ENCODE peak calls at places on chromosomes 16 and 17, in five cellular contexts. G, R, X, D and I are unnamed samples. For H3K4me1, the result is how much of the 10 kb centered on the place peaks cover.

GRCh38 chr17:83026311-83026811 is 53.0 kb upstream of the METRNL start:
- DNase-seq in X (no peak), R (no peak), D (peak), G (peak), I (no peak)

GRCh38 chr16:87963400-87963799 is 12.2 kb downstream of the BANP start:
- DNase-seq in G (peak), R (peak), D (peak), X (no peak), I (peak)

GRCh38 chr17:39835038-39835786 is 28.9 kb downstream of the IKZF3 start:
- DNase-seq in G (no peak), D (no peak), X (no peak), R (no peak), I (no peak)

GRCh38 chr17:80428363-80428762 is 13.4 kb downstream of the ENDOV start:
- DNase-seq in G (no peak), R (no peak), X (no peak), D (no peak), I (no peak)

GRCh38 chr17:59383893-59384292 is 52.4 kb downstream of the YPEL2 start:
- DNase-seq in X (no peak), R (no peak), D (no peak), G (no peak), I (no peak)

GRCh38 chr16:66881560-66881959 is 1.2 kb downstream of the PDP2 start:
- DNase-seq in R (no peak), D (no peak), X (no peak), G (no peak), I (no peak)

GRCh38 chr16:86758932-86759331 is 180.6 kb downstream of the FOXL1 start:
- DNase-seq in R (no peak), X (no peak), D (no peak), G (no peak), I (no peak)

GRCh38 chr17:81710514-81711308 is 1.4 kb upstream of the SLC25A10 start:
- DNase-seq in G (no peak), R (peak), D (no peak), X (no peak), I (no peak)

GRCh38 chr17:62800580-62800979 is 7.5 kb downstream of the MARCHF10 start:
- DNase-seq in R (peak), D (no peak), X (no peak), G (no peak), I (no peak)

GRCh38 chr16:4655801-4656200 is 31.2 kb downstream of the MGRN1 start:
- DNase-seq in D (no peak), R (no peak), G (no peak), X (no peak), I (no peak)

GRCh38 chr16:51327001-51327400 is 175.9 kb upstream of the SALL1 start:
- DNase-seq in G (no peak), R (no peak), X (no peak), D (no peak), I (no peak)

GRCh38 chr16:56317998-56318912 is 107.1 kb downstream of the AMFR start:
- DNase-seq in G (peak), X (peak), D (peak), R (peak), I (peak)

GRCh38 chr17:18158022-18158600 is 25.5 kb upstream of the ALKBH5 start:
- DNase-seq in D (peak), X (no peak), R (peak), G (peak), I (peak)

GRCh38 chr16:75792781-75793180 is 66.5 kb upstream of the CPHXL start:
- DNase-seq in G (no peak), X (no peak), D (no peak), R (peak), I (no peak)

GRCh38 chr17:50346313-50347086 is 574 bp downstream of the XYLT2 start:
- DNase-seq in D (no peak), G (no peak), X (no peak), R (peak), I (no peak)

GRCh38 chr16:83305092-83305491 is 502.7 kb upstream of the HSBP1 start:
- DNase-seq in G (no peak), R (no peak), D (no peak), X (no peak), I (no peak)

GRCh38 chr17:27854163-27854562 is 39.0 kb downstream of the LYRM9 start:
- DNase-seq in G (no peak), R (no peak), X (no peak), D (no peak), I (no peak)

GRCh38 chr17:30823425-30823824 is 1.1 kb downstream of the CRLF3 start:
- DNase-seq in G (no peak), R (no peak), D (no peak), X (no peak), I (no peak)
- H3K27ac ChIP-seq in G (peak), R (no peak), D (peak), X (peak), I (peak)

DNA sequence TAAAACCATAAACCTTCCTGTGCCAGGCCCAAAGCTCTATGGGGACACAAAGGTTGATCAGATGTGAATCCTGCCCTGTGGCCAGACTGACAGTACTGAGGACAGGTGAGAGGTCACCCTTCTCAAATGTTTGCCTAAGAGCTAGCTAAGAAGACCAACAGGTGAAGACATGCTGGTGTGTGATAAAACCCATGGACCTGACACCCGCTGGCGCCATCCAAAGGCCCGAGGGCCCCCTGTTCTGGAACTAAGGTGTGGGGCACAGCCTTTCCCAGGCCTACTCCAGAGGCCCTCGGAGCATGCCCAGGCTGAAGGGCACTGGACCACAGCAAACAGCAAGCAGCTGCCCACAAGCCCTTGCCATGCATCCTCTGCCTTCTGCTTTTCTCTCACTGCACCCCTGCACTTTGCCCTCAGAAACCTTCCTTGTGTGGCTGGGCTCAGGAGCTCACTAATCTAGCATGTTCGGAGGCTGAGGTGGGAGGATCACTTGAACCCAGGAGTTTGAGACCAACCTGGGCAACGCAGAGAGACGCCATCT is 5.2 kb upstream of the CDK3 start:
- DNase-seq in D (no peak), X (no peak), R (no peak), G (no peak), I (no peak)
- H3K4me1 ChIP-seq in D (under half), X (under half), R (under half), G (under half), I (under half)

DNA sequence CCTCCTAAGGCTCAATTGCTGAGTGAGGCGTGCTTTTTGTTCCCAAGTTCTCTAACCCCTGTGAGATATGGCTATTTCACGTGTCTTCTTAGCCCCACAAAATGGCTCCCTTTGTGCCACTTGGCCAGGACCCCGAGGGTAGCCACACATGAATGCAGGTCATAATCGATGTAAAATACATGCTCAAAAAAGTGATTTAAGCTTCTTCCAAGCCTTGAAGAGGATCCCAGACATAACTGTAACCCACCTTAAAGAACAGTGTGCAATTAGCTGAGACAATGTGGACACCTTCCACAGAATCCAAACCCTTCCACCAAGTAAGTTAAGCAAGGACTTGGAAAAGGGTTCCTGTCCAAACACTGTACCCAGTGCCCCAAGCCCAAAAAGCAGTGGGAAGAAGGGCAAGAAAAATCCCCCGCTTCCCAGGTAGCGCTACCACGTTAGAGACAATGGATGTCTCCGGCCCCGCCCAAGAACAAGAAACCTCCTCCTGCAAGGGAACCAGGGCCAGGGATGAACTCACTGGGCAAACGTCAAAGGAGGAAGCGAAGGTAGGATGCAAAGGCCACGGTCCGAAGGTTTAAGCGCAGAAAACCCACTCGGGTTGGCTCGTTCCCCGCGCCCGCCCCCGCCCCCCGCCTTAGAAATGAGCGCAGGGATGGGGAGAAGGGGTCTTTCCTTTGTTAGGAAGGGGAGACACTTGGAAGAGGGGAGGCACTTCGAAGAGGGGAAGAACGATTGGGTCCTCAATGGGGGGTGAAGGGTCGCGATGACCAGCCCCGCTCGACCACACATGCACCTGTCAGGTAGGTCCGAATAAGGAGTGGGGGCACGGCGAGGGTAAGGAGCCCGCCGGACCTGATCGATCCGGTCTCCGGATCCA is 1.1 kb downstream of the JPT1 start:
- DNase-seq in R (peak), D (no peak), G (no peak), X (no peak), I (no peak)
- H3K27ac ChIP-seq in R (peak), D (peak), G (peak), X (peak), I (peak)

GRCh38 chr17:14308636-14308964 is 7.7 kb downstream of the HS3ST3B1 start:
- DNase-seq in R (no peak), D (no peak), X (no peak), G (no peak), I (no peak)
- H3K4me1 ChIP-seq in R (under half), D (under half), X (under half), G (under half), I (under half)

GRCh38 chr16:21301168-21301894 is 23.2 kb upstream of the CRYM start:
- DNase-seq in X (peak), R (peak), G (peak), D (peak), I (peak)

GRCh38 chr16:21300309-21301167 is 22.4 kb upstream of the CRYM start:
- DNase-seq in G (no peak), D (no peak), X (peak), R (peak), I (no peak)

GRCh38 chr16:21302454-21302853 is 24.4 kb upstream of the CRYM start:
- DNase-seq in G (no peak), X (peak), R (no peak), D (no peak), I (no peak)

GRCh38 chr16:21302898-21303528 is 24.9 kb upstream of the CRYM start:
- DNase-seq in G (no peak), D (no peak), X (peak), R (peak), I (no peak)

DNA sequence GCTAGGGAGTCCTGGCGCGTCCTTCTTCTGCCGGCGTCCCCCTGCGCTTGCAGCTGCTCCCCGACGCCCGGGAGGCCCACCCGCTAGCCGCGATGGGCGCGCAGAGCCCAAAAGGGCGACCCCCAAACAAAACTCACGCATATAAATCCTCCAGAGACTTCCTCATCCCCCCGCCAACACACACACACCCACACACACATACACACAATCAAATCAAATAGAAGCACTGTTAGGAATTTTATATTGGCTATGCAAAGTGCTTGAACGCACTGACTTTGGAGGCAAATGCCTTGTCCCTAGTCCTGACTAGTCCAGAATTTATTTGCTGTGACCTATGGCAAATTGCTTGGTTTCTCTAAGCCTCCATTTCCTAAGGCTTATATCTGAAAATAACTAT is 23.8 kb upstream of the CRYM start:
- DNase-seq in X (peak), D (no peak), R (peak), G (no peak), I (no peak)
- H3K27ac ChIP-seq in X (peak), D (no peak), R (peak), G (no peak), I (no peak)